ENCODE peak calls at places on chromosome 19, in five cellular contexts. P, T, Q, V and D are unnamed samples.
A peak's percentile ranks its signal among the peaks of the same experiment; 100 is the strongest.

GRCh38 chr19:2869618-2870017 is 2.5 kb downstream of the ZNF556 start:
- DNase-seq in P (no peak), T (no peak), Q (no peak), V (no peak), D (no peak)

GRCh38 chr19:2208975-2209374 is 27.2 kb downstream of the PLEKHJ1 start:
- DNase-seq in P (no peak), T (no peak), Q (no peak), V (no peak), D (no peak)

GRCh38 chr19:768424-768823 is 17.5 kb downstream of the MISP start:
- DNase-seq in P (peak; percentile 83), T (peak; percentile 94), Q (no peak), V (no peak), D (no peak)

GRCh38 chr19:16320987-16321386 is 3.6 kb upstream of the KLF2 start:
- DNase-seq in P (no peak), T (no peak), Q (no peak), V (no peak), D (no peak)

GRCh38 chr19:42634409-42635232 is 39.9 kb upstream of the CEACAM8 start:
- DNase-seq in P (peak; percentile 20), T (no peak), Q (no peak), V (no peak), D (no peak)

GRCh38 chr19:6801397-6802086 is 29.0 kb downstream of the VAV1 start:
- DNase-seq in P (no peak), T (no peak), Q (peak; percentile 73), V (no peak), D (no peak)

GRCh38 chr19:35266904-35267817 is 1.6 kb upstream of the USF2 start:
- DNase-seq in P (peak; percentile 10), T (peak; percentile 3), Q (peak; percentile 51), V (no peak), D (no peak)

GRCh38 chr19:14553042-14553938 is 18.6 kb downstream of the NDUFB7 start:
- DNase-seq in P (no peak), T (no peak), Q (peak; percentile 27), V (no peak), D (no peak)

GRCh38 chr19:29685326-29685725 is 20.1 kb downstream of the PLEKHF1 start:
- DNase-seq in P (no peak), T (no peak), Q (no peak), V (no peak), D (no peak)

GRCh38 chr19:17803264-17803896 is 8.4 kb downstream of the B3GNT3 start:
- DNase-seq in P (no peak), T (no peak), Q (no peak), V (no peak), D (no peak)

GRCh38 chr19:53875602-53876340 is 6.2 kb upstream of the PRKCG start:
- DNase-seq in P (no peak), T (peak; percentile 46), Q (no peak), V (no peak), D (no peak)

GRCh38 chr19:33189453-33189852 is 4.7 kb upstream of the LRP3 start:
- DNase-seq in P (no peak), T (no peak), Q (no peak), V (no peak), D (no peak)

GRCh38 chr19:4363571-4364304 is 20.4 kb downstream of the MPND start:
- DNase-seq in P (no peak), T (no peak), Q (no peak), V (no peak), D (no peak)

GRCh38 chr19:4108767-4109625 is 14.9 kb downstream of the MAP2K2 start:
- DNase-seq in P (no peak), T (no peak), Q (no peak), V (no peak), D (no peak)

GRCh38 chr19:1507763-1508506 is 4.9 kb downstream of the ADAMTSL5 start:
- DNase-seq in P (peak; percentile 95), T (peak; percentile 98), Q (peak; percentile 98), V (peak; percentile 91), D (peak; percentile 97)

GRCh38 chr19:40277356-40277755 is 7.8 kb downstream of the AKT2 start:
- DNase-seq in P (no peak), T (no peak), Q (no peak), V (no peak), D (no peak)

GRCh38 chr19:40280608-40281221 is 4.4 kb downstream of the AKT2 start:
- DNase-seq in P (no peak), T (no peak), Q (peak; percentile 61), V (no peak), D (no peak)

GRCh38 chr19:40279120-40279551 is 6.0 kb downstream of the AKT2 start:
- DNase-seq in P (peak; percentile 38), T (peak; percentile 26), Q (no peak), V (no peak), D (no peak)

GRCh38 chr19:40279761-40280607 is 5.2 kb downstream of the AKT2 start:
- DNase-seq in P (no peak), T (no peak), Q (no peak), V (no peak), D (no peak)

GRCh38 chr19:40278361-40279045 is 6.6 kb downstream of the AKT2 start:
- DNase-seq in P (no peak), T (no peak), Q (no peak), V (no peak), D (no peak)
- H3K4ac ChIP-seq in P (no peak overlapping the region), T (no peak overlapping the region), Q (no peak overlapping the region), V (no peak overlapping the region), D (no peak overlapping the region)

GRCh38 chr19:55056827-55057226 is 6.1 kb downstream of the RDH13 start:
- DNase-seq in P (no peak), T (no peak), Q (no peak), V (no peak), D (no peak)
- H3K14ac ChIP-seq in P (no peak overlapping the region), T (no peak overlapping the region), Q (no peak overlapping the region), V (no peak overlapping the region), D (no peak overlapping the region)

DNA sequence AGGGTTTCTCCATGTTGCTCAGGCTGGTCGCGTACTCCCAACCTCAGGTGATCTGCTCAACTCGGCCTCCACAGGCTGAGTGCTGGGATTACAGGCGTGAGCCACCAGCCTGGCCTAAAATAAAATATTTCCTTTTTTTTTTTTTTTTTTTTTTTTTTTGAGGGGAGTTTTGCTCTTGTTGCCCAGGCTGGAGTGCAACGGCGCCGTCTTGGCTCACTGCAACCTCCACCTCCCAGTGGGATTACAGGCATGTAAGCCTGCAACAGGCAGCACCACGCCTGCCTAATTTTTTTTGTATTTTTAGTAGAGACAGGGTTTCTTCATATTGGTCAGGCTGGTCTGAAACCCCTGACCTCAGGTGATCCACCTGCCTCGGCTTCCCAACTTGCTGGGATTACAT is 4.9 kb downstream of the ZNF506 start:
- DNase-seq in P (no peak), T (no peak), Q (no peak), V (no peak), D (no peak)
- H3K4ac ChIP-seq in P (no peak overlapping the region), T (no peak overlapping the region), Q (no peak overlapping the region), V (no peak overlapping the region), D (no peak overlapping the region)

GRCh38 chr19:10568826-10569651 is at the start of gene CDKN2D:
- DNase-seq in P (peak; percentile 99), T (peak; percentile 99), Q (peak; percentile 100), V (peak; percentile 99), D (peak; percentile 99)
- H3K14ac ChIP-seq in P (peak within 1 kb of the TSS; percentile 93), T (peak within 1 kb of the TSS; percentile 62), Q (peak within 1 kb of the TSS; percentile 72), V (no peak within 1 kb of the TSS), D (no peak within 1 kb of the TSS)

DNA sequence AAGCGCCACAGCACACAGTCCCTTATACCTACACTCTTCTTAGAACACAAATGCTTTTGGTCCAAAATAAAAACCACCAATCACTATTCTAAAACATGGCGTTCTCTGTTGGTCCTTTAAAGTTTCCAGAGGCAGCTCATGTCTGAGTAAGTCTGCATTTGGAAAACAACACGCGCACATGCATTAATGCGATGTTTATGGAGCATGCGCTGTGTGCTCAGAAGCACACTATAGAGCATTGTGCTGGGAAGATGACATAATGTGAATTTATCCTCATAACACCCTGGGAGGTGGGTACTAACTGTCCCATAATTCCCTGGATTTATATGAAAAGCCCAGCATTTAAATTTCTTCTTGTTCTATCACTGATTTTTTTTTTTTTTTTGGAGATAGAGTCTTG is 10.7 kb downstream of the ZNF682 start:
- DNase-seq in P (no peak), T (no peak), Q (no peak), V (no peak), D (no peak)
- H3K4ac ChIP-seq in P (no peak overlapping the region), T (no peak overlapping the region), Q (no peak overlapping the region), V (no peak overlapping the region), D (no peak overlapping the region)

GRCh38 chr19:49456351-49456750 is 3.3 kb downstream of the ALDH16A1 start:
- DNase-seq in P (no peak), T (no peak), Q (no peak), V (no peak), D (no peak)

GRCh38 chr19:49453013-49453756 is at the start of gene ALDH16A1:
- DNase-seq in P (peak; percentile 96), T (peak; percentile 99), Q (peak; percentile 98), V (peak; percentile 90), D (peak; percentile 97)

GRCh38 chr19:49451430-49452181 is at the start of gene PIH1D1:
- DNase-seq in P (peak; percentile 99), T (peak; percentile 100), Q (peak; percentile 99), V (peak; percentile 95), D (peak; percentile 96)

GRCh38 chr19:49455729-49456128 is 2.7 kb downstream of the ALDH16A1 start:
- DNase-seq in P (no peak), T (no peak), Q (no peak), V (no peak), D (no peak)

DNA sequence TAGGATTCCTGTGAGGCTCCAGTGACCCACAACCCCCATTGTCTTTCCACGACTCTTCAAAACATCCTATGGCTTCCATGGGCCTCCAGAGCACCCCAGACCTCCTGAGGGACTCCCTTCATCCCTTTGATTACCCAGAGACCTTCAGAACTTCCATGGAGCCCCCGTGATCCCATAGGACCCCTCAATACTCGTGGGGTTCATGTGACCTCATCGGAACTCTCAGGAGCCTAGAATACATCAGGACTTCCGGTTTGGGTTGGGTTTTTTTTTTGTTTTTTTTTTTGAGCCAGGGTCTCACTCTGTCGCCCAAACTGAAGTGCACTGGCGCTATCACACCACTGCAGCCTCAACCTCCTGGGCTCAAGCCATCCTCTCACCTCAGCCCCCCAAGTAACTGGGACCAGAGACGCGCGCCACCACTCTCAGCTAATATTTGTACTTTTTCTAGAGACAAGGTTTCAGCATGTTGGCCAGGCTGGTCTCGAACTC is 778 bp downstream of the ALDH16A1 start:
- DNase-seq in P (no peak), T (no peak), Q (no peak), V (no peak), D (no peak)
- H3K14ac ChIP-seq in P (peak overlapping the region; percentile 95), T (no peak overlapping the region), Q (peak overlapping the region; percentile 90), V (no peak overlapping the region), D (no peak overlapping the region)